ENCODE peak calls at places on chromosomes 4 and X, in six cellular contexts. H, F, M, Q, O and R are unnamed samples.

GRCh38 chrX:10634681-10635161 is 14.3 kb upstream of the MID1 start:
- DNase-seq in H (peak; percentile 77), F (peak; percentile 92), M (no peak), Q (peak; percentile 68), O (peak; percentile 91), R (peak; percentile 82)

GRCh38 chr4:138348055-138348454 is 105.9 kb upstream of the SLC7A11 start:
- DNase-seq in H (no peak), F (peak; percentile 1), M (no peak), Q (no peak), O (no peak), R (no peak)

GRCh38 chr4:168071304-168071703 is 21.0 kb upstream of the ANXA10 start:
- DNase-seq in H (no peak), F (no peak), M (no peak), Q (no peak), O (no peak), R (no peak)

GRCh38 chrX:68703369-68703768 is 55.9 kb downstream of the STARD8 start:
- DNase-seq in H (no peak), F (no peak), M (peak; percentile 34), Q (no peak), O (no peak), R (no peak)

GRCh38 chrX:21662761-21663160 is 4.6 kb upstream of the KLHL34 start:
- DNase-seq in H (no peak), F (no peak), M (no peak), Q (no peak), O (no peak), R (no peak)

GRCh38 chr4:145097331-145097820 is 620 bp downstream of the ANAPC10 start:
- DNase-seq in H (no peak), F (no peak), M (no peak), Q (no peak), O (no peak), R (no peak)

GRCh38 chrX:103356897-103357296 is 591 bp downstream of the TCEAL9 start:
- DNase-seq in H (no peak), F (no peak), M (peak; percentile 33), Q (no peak), O (no peak), R (no peak)

GRCh38 chrX:42748067-42748850 is 29.7 kb downstream of the PPP1R2C start:
- DNase-seq in H (no peak), F (peak; percentile 53), M (no peak), Q (no peak), O (peak; percentile 38), R (peak; percentile 16)

GRCh38 chr4:8148159-8148558 is 10.5 kb downstream of the ABLIM2 start:
- DNase-seq in H (no peak), F (no peak), M (no peak), Q (no peak), O (no peak), R (no peak)

GRCh38 chr4:146649232-146649631 is 10.5 kb downstream of the POU4F2 start:
- DNase-seq in H (no peak), F (no peak), M (no peak), Q (no peak), O (no peak), R (no peak)

GRCh38 chrX:140343226-140343873 is 161.5 kb downstream of the SOX3 start:
- DNase-seq in H (no peak), F (no peak), M (no peak), Q (no peak), O (peak; percentile 6), R (peak; percentile 0)

GRCh38 chr4:110348711-110349383 is 127.1 kb upstream of the ENPEP start:
- DNase-seq in H (no peak), F (no peak), M (no peak), Q (no peak), O (no peak), R (no peak)

GRCh38 chr4:11228575-11228974 is 200.1 kb downstream of the HS3ST1 start:
- DNase-seq in H (no peak), F (no peak), M (no peak), Q (no peak), O (no peak), R (no peak)

GRCh38 chr4:100486496-100486895 is 31.3 kb downstream of the EMCN start:
- DNase-seq in H (no peak), F (no peak), M (no peak), Q (no peak), O (no peak), R (no peak)

GRCh38 chr4:158578476-158578875 is 56.8 kb downstream of the RXFP1 start:
- DNase-seq in H (no peak), F (peak; percentile 48), M (no peak), Q (no peak), O (peak; percentile 26), R (peak; percentile 77)

GRCh38 chr4:81620442-81620841 is 148.7 kb upstream of the RASGEF1B start:
- DNase-seq in H (no peak), F (no peak), M (no peak), Q (no peak), O (no peak), R (no peak)

GRCh38 chr4:17494258-17494657 is 17.6 kb downstream of the QDPR start:
- DNase-seq in H (no peak), F (peak; percentile 96), M (no peak), Q (no peak), O (peak; percentile 74), R (peak; percentile 71)

GRCh38 chrX:13059269-13059668 is 14.8 kb upstream of the FAM9C start:
- DNase-seq in H (no peak), F (no peak), M (no peak), Q (no peak), O (no peak), R (no peak)

GRCh38 chrX:29762006-29762405 is 453.4 kb upstream of the MAGEB2 start:
- DNase-seq in H (no peak), F (no peak), M (no peak), Q (no peak), O (peak; percentile 3), R (no peak)

GRCh38 chr4:25155957-25156356 is 4.3 kb downstream of the SEPSECS start:
- DNase-seq in H (no peak), F (no peak), M (no peak), Q (no peak), O (no peak), R (no peak)

GRCh38 chrX:153928846-153929245 is 2.8 kb upstream of the ARHGAP4 start:
- DNase-seq in H (no peak), F (no peak), M (no peak), Q (no peak), O (no peak), R (no peak)
- H3K4me3 ChIP-seq in H (no peak overlapping the region), F (no peak overlapping the region), M (peak overlapping the region; percentile 71), Q (no peak overlapping the region), O (peak overlapping the region; percentile 21), R (no peak overlapping the region)

DNA sequence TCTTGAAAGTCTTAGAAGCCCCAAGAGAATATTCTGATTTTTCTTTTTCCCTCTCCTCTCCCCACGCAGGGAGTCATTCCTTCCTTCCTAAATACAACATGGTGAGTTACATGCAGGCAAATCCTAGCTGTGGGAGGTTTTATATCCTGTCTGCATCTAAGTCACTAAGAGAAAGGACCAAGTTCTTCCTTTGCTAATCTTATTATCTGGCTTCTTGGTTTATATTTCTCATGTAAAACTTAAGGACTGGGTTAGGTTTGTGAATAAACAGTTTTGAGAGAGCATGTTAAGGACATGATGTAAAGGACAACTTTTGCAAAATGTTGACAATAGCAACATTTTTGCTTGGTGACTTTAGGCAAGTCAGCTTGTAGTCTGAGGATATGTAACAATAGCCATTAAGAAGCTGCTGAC is 5.1 kb upstream of the CXCL9 start:
- DNase-seq in H (no peak), F (peak; percentile 29), M (no peak), Q (peak; percentile 63), O (peak; percentile 36), R (no peak)
- H3K4me3 ChIP-seq in H (no peak overlapping the region), F (no peak overlapping the region), M (peak overlapping the region; percentile 36), Q (no peak overlapping the region), O (no peak overlapping the region), R (no peak overlapping the region)

DNA sequence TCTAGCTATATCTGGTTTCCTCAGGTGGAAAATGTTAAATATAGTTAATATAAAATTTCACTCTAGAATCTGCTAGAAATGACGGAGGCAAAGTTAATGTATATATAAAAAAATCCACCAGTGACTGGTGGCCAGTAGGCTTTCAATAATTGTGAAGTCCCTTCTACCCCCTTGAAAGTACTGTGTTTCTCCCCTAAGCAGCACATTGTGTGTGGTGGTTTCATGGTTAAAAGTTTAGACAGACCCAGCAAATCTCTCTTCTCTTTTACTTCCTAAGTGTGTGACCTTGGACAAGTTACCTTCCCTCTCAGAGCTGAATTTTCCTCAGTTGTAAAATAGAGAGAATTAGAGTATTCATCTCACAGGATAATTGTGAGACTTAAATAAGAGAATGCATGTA is 600 bp upstream of the HEPH start:
- DNase-seq in H (no peak), F (no peak), M (no peak), Q (no peak), O (no peak), R (no peak)
- H3K4me3 ChIP-seq in H (no peak overlapping the region), F (no peak overlapping the region), M (no peak overlapping the region), Q (no peak overlapping the region), O (no peak overlapping the region), R (no peak overlapping the region)

GRCh38 chr4:10113362-10114047 is 3.1 kb downstream of the WDR1 start:
- DNase-seq in H (no peak), F (no peak), M (no peak), Q (no peak), O (no peak), R (no peak)
- H3K4me3 ChIP-seq in H (no peak overlapping the region), F (no peak overlapping the region), M (no peak overlapping the region), Q (peak overlapping the region; percentile 20), O (no peak overlapping the region), R (peak overlapping the region; percentile 12)

GRCh38 chr4:3341760-3342159 is 48.9 kb downstream of the RGS12 start:
- DNase-seq in H (no peak), F (no peak), M (no peak), Q (no peak), O (no peak), R (no peak)
- H3K4me3 ChIP-seq in H (no peak overlapping the region), F (no peak overlapping the region), M (no peak overlapping the region), Q (peak overlapping the region; percentile 20), O (no peak overlapping the region), R (no peak overlapping the region)

DNA sequence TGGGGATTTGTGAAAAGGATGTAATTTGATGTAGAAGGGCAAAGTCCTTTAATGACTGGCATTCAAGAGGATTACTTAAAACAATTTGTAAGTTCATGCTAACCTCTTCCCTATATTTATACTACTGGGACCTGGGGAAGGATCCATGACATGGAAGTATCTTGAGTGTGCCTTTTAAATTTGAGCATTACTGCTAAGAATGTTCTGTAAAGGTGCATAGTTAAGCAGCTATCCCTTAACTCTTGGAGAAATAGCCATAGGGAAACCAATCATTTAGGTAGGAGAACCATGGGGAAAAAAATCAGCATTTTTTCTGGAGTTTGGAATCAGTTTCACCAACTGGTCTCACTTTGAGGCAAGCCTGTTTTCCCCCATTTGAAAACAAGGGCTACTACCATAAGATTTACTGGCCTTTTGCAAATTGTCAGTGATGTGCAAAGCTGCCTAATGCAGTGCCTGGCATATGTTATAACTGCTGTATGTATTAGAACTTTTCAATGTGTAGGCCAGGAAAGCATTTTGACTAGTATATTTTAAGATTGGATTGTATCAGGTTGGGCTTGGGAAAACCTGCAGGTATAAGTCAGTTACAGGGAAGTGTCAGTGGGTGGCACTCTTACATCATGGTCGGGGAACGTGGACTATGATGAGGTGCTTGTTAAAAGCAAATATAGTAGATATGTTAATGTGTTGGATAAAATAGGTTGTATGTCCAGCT is 72.1 kb downstream of the PRSS12 start:
- DNase-seq in H (peak; percentile 53), F (peak; percentile 81), M (no peak), Q (peak; percentile 48), O (peak; percentile 82), R (peak; percentile 89)
- H3K4me3 ChIP-seq in H (no peak overlapping the region), F (peak overlapping the region; percentile 82), M (peak overlapping the region; percentile 74), Q (peak overlapping the region; percentile 87), O (peak overlapping the region; percentile 65), R (peak overlapping the region; percentile 91)